ENCODE peak calls at places on chromosomes 13 and 19, in ten cellular contexts. One of them, this sample, is unnamed.

GRCh38 chr19:39426170-39426569 is 9.6 kb downstream of the RPS16 start:
- DNase-seq in stimulated activated CD4-positive, alpha-beta T cell treated with anti-CD3 and anti-CD28 coated beads, TNF-alpha, amount 100 ng/mL, for 48 hours: no peak
- DNase-seq in lower leg skin: no peak
- DNase-seq in thyroid gland: no peak
- DNase-seq in uterus: no peak
- DNase-seq in stimulated activated CD8-positive, alpha-beta memory T cell treated with anti-CD3 and anti-CD28 coated beads, Interleukin-12 subunit alpha, Interleukin-12 subunit beta, amount 100 ng/mL, for 1 hour: no peak
- DNase-seq in GOT3: no peak
- DNase-seq in HT-29: no peak
- DNase-seq in neural progenitor cell: no peak
- DNase-seq in memory B cell: no peak
- DNase-seq in this sample: no peak

GRCh38 chr19:58393725-58394033 is 1.8 kb upstream of the RNF225 start:
- DNase-seq in stimulated activated CD4-positive, alpha-beta T cell treated with anti-CD3 and anti-CD28 coated beads, TNF-alpha, amount 100 ng/mL, for 48 hours: no peak
- DNase-seq in lower leg skin: no peak
- DNase-seq in thyroid gland: no peak
- DNase-seq in uterus: no peak
- DNase-seq in stimulated activated CD8-positive, alpha-beta memory T cell treated with anti-CD3 and anti-CD28 coated beads, Interleukin-12 subunit alpha, Interleukin-12 subunit beta, amount 100 ng/mL, for 1 hour: no peak
- DNase-seq in GOT3: no peak
- DNase-seq in HT-29: no peak
- DNase-seq in neural progenitor cell: no peak
- DNase-seq in memory B cell: no peak
- DNase-seq in this sample: no peak

GRCh38 chr19:8655340-8655709 is 24.9 kb downstream of the NFILZ start:
- DNase-seq in stimulated activated CD4-positive, alpha-beta T cell treated with anti-CD3 and anti-CD28 coated beads, TNF-alpha, amount 100 ng/mL, for 48 hours: no peak
- DNase-seq in lower leg skin: no peak
- DNase-seq in thyroid gland: no peak
- DNase-seq in uterus: no peak
- DNase-seq in stimulated activated CD8-positive, alpha-beta memory T cell treated with anti-CD3 and anti-CD28 coated beads, Interleukin-12 subunit alpha, Interleukin-12 subunit beta, amount 100 ng/mL, for 1 hour: no peak
- DNase-seq in GOT3: no peak
- DNase-seq in HT-29: no peak
- DNase-seq in neural progenitor cell: no peak
- DNase-seq in memory B cell: no peak
- DNase-seq in this sample: peak

GRCh38 chr19:38392707-38393308 is 4.3 kb downstream of the SPRED3 start:
- DNase-seq in stimulated activated CD4-positive, alpha-beta T cell treated with anti-CD3 and anti-CD28 coated beads, TNF-alpha, amount 100 ng/mL, for 48 hours: no peak
- DNase-seq in lower leg skin: no peak
- DNase-seq in thyroid gland: no peak
- DNase-seq in uterus: no peak
- DNase-seq in stimulated activated CD8-positive, alpha-beta memory T cell treated with anti-CD3 and anti-CD28 coated beads, Interleukin-12 subunit alpha, Interleukin-12 subunit beta, amount 100 ng/mL, for 1 hour: no peak
- DNase-seq in GOT3: no peak
- DNase-seq in HT-29: peak
- DNase-seq in neural progenitor cell: no peak
- DNase-seq in memory B cell: no peak
- DNase-seq in this sample: no peak

GRCh38 chr13:67095621-67096020 is 134.5 kb downstream of the PCDH9 start:
- DNase-seq in stimulated activated CD4-positive, alpha-beta T cell treated with anti-CD3 and anti-CD28 coated beads, TNF-alpha, amount 100 ng/mL, for 48 hours: no peak
- DNase-seq in lower leg skin: no peak
- DNase-seq in thyroid gland: no peak
- DNase-seq in uterus: no peak
- DNase-seq in stimulated activated CD8-positive, alpha-beta memory T cell treated with anti-CD3 and anti-CD28 coated beads, Interleukin-12 subunit alpha, Interleukin-12 subunit beta, amount 100 ng/mL, for 1 hour: no peak
- DNase-seq in GOT3: no peak
- DNase-seq in HT-29: no peak
- DNase-seq in neural progenitor cell: no peak
- DNase-seq in memory B cell: no peak
- DNase-seq in this sample: no peak

GRCh38 chr19:31515931-31516330 is 166.7 kb upstream of the TSHZ3 start:
- DNase-seq in stimulated activated CD4-positive, alpha-beta T cell treated with anti-CD3 and anti-CD28 coated beads, TNF-alpha, amount 100 ng/mL, for 48 hours: no peak
- DNase-seq in lower leg skin: peak
- DNase-seq in thyroid gland: no peak
- DNase-seq in uterus: no peak
- DNase-seq in stimulated activated CD8-positive, alpha-beta memory T cell treated with anti-CD3 and anti-CD28 coated beads, Interleukin-12 subunit alpha, Interleukin-12 subunit beta, amount 100 ng/mL, for 1 hour: no peak
- DNase-seq in GOT3: no peak
- DNase-seq in HT-29: no peak
- DNase-seq in neural progenitor cell: no peak
- DNase-seq in memory B cell: no peak
- DNase-seq in this sample: no peak

GRCh38 chr19:4974855-4975469 is 6.0 kb downstream of the KDM4B start:
- DNase-seq in stimulated activated CD4-positive, alpha-beta T cell treated with anti-CD3 and anti-CD28 coated beads, TNF-alpha, amount 100 ng/mL, for 48 hours: no peak
- DNase-seq in lower leg skin: no peak
- DNase-seq in thyroid gland: no peak
- DNase-seq in uterus: no peak
- DNase-seq in stimulated activated CD8-positive, alpha-beta memory T cell treated with anti-CD3 and anti-CD28 coated beads, Interleukin-12 subunit alpha, Interleukin-12 subunit beta, amount 100 ng/mL, for 1 hour: no peak
- DNase-seq in GOT3: no peak
- DNase-seq in HT-29: no peak
- DNase-seq in neural progenitor cell: no peak
- DNase-seq in memory B cell: no peak
- DNase-seq in this sample: no peak

GRCh38 chr19:48398329-48399235 is 5.1 kb downstream of the GRIN2D start:
- DNase-seq in stimulated activated CD4-positive, alpha-beta T cell treated with anti-CD3 and anti-CD28 coated beads, TNF-alpha, amount 100 ng/mL, for 48 hours: peak
- DNase-seq in lower leg skin: peak
- DNase-seq in thyroid gland: peak
- DNase-seq in uterus: no peak
- DNase-seq in stimulated activated CD8-positive, alpha-beta memory T cell treated with anti-CD3 and anti-CD28 coated beads, Interleukin-12 subunit alpha, Interleukin-12 subunit beta, amount 100 ng/mL, for 1 hour: peak
- DNase-seq in GOT3: no peak
- DNase-seq in HT-29: peak
- DNase-seq in neural progenitor cell: peak
- DNase-seq in memory B cell: peak
- DNase-seq in this sample: peak

GRCh38 chr13:49932066-49932465 is 4.1 kb downstream of the SPRYD7 start:
- DNase-seq in stimulated activated CD4-positive, alpha-beta T cell treated with anti-CD3 and anti-CD28 coated beads, TNF-alpha, amount 100 ng/mL, for 48 hours: no peak
- DNase-seq in lower leg skin: no peak
- DNase-seq in thyroid gland: no peak
- DNase-seq in uterus: no peak
- DNase-seq in stimulated activated CD8-positive, alpha-beta memory T cell treated with anti-CD3 and anti-CD28 coated beads, Interleukin-12 subunit alpha, Interleukin-12 subunit beta, amount 100 ng/mL, for 1 hour: no peak
- DNase-seq in GOT3: no peak
- DNase-seq in HT-29: no peak
- DNase-seq in neural progenitor cell: no peak
- DNase-seq in memory B cell: no peak
- DNase-seq in this sample: no peak

GRCh38 chr13:109145631-109146030 is 516.2 kb downstream of the MYO16 start:
- DNase-seq in stimulated activated CD4-positive, alpha-beta T cell treated with anti-CD3 and anti-CD28 coated beads, TNF-alpha, amount 100 ng/mL, for 48 hours: no peak
- DNase-seq in lower leg skin: no peak
- DNase-seq in thyroid gland: peak
- DNase-seq in uterus: peak
- DNase-seq in stimulated activated CD8-positive, alpha-beta memory T cell treated with anti-CD3 and anti-CD28 coated beads, Interleukin-12 subunit alpha, Interleukin-12 subunit beta, amount 100 ng/mL, for 1 hour: no peak
- DNase-seq in GOT3: no peak
- DNase-seq in HT-29: peak
- DNase-seq in neural progenitor cell: peak
- DNase-seq in memory B cell: no peak
- DNase-seq in this sample: no peak

GRCh38 chr19:15671891-15672579 is 852 bp upstream of the CYP4F12 start:
- DNase-seq in stimulated activated CD4-positive, alpha-beta T cell treated with anti-CD3 and anti-CD28 coated beads, TNF-alpha, amount 100 ng/mL, for 48 hours: no peak
- DNase-seq in lower leg skin: no peak
- DNase-seq in thyroid gland: no peak
- DNase-seq in uterus: no peak
- DNase-seq in stimulated activated CD8-positive, alpha-beta memory T cell treated with anti-CD3 and anti-CD28 coated beads, Interleukin-12 subunit alpha, Interleukin-12 subunit beta, amount 100 ng/mL, for 1 hour: no peak
- DNase-seq in GOT3: no peak
- DNase-seq in HT-29: no peak
- DNase-seq in neural progenitor cell: no peak
- DNase-seq in memory B cell: no peak
- DNase-seq in this sample: no peak

GRCh38 chr13:29718694-29719093 is 123.2 kb upstream of the SLC7A1 start:
- DNase-seq in stimulated activated CD4-positive, alpha-beta T cell treated with anti-CD3 and anti-CD28 coated beads, TNF-alpha, amount 100 ng/mL, for 48 hours: no peak
- DNase-seq in lower leg skin: no peak
- DNase-seq in thyroid gland: no peak
- DNase-seq in uterus: no peak
- DNase-seq in stimulated activated CD8-positive, alpha-beta memory T cell treated with anti-CD3 and anti-CD28 coated beads, Interleukin-12 subunit alpha, Interleukin-12 subunit beta, amount 100 ng/mL, for 1 hour: no peak
- DNase-seq in GOT3: no peak
- DNase-seq in HT-29: no peak
- DNase-seq in neural progenitor cell: no peak
- DNase-seq in memory B cell: no peak
- DNase-seq in this sample: no peak

GRCh38 chr13:99339736-99340392 is 32.7 kb upstream of the GPR183 start:
- DNase-seq in stimulated activated CD4-positive, alpha-beta T cell treated with anti-CD3 and anti-CD28 coated beads, TNF-alpha, amount 100 ng/mL, for 48 hours: no peak
- DNase-seq in lower leg skin: no peak
- DNase-seq in thyroid gland: peak
- DNase-seq in uterus: no peak
- DNase-seq in stimulated activated CD8-positive, alpha-beta memory T cell treated with anti-CD3 and anti-CD28 coated beads, Interleukin-12 subunit alpha, Interleukin-12 subunit beta, amount 100 ng/mL, for 1 hour: no peak
- DNase-seq in GOT3: no peak
- DNase-seq in HT-29: no peak
- DNase-seq in neural progenitor cell: no peak
- DNase-seq in memory B cell: no peak
- DNase-seq in this sample: no peak

GRCh38 chr13:41587490-41587889 is 130.1 kb downstream of the RGCC start:
- DNase-seq in stimulated activated CD4-positive, alpha-beta T cell treated with anti-CD3 and anti-CD28 coated beads, TNF-alpha, amount 100 ng/mL, for 48 hours: no peak
- DNase-seq in lower leg skin: no peak
- DNase-seq in thyroid gland: no peak
- DNase-seq in uterus: no peak
- DNase-seq in stimulated activated CD8-positive, alpha-beta memory T cell treated with anti-CD3 and anti-CD28 coated beads, Interleukin-12 subunit alpha, Interleukin-12 subunit beta, amount 100 ng/mL, for 1 hour: peak
- DNase-seq in GOT3: no peak
- DNase-seq in HT-29: peak
- DNase-seq in neural progenitor cell: peak
- DNase-seq in memory B cell: no peak
- DNase-seq in this sample: no peak

GRCh38 chr19:48752511-48753365 is at the start of gene FUT1:
- DNase-seq in stimulated activated CD4-positive, alpha-beta T cell treated with anti-CD3 and anti-CD28 coated beads, TNF-alpha, amount 100 ng/mL, for 48 hours: no peak
- DNase-seq in lower leg skin: no peak
- DNase-seq in thyroid gland: peak
- DNase-seq in uterus: no peak
- DNase-seq in stimulated activated CD8-positive, alpha-beta memory T cell treated with anti-CD3 and anti-CD28 coated beads, Interleukin-12 subunit alpha, Interleukin-12 subunit beta, amount 100 ng/mL, for 1 hour: no peak
- DNase-seq in GOT3: no peak
- DNase-seq in HT-29: peak
- DNase-seq in neural progenitor cell: peak
- DNase-seq in memory B cell: no peak
- DNase-seq in this sample: no peak

GRCh38 chr13:41075034-41075433 is 13.7 kb downstream of the WBP4 start:
- DNase-seq in stimulated activated CD4-positive, alpha-beta T cell treated with anti-CD3 and anti-CD28 coated beads, TNF-alpha, amount 100 ng/mL, for 48 hours: no peak
- DNase-seq in lower leg skin: no peak
- DNase-seq in thyroid gland: no peak
- DNase-seq in uterus: no peak
- DNase-seq in stimulated activated CD8-positive, alpha-beta memory T cell treated with anti-CD3 and anti-CD28 coated beads, Interleukin-12 subunit alpha, Interleukin-12 subunit beta, amount 100 ng/mL, for 1 hour: peak
- DNase-seq in GOT3: no peak
- DNase-seq in HT-29: peak
- DNase-seq in neural progenitor cell: peak
- DNase-seq in memory B cell: peak
- DNase-seq in this sample: no peak

GRCh38 chr19:50669319-50670101 is 20.3 kb downstream of the C19orf81 start:
- DNase-seq in stimulated activated CD4-positive, alpha-beta T cell treated with anti-CD3 and anti-CD28 coated beads, TNF-alpha, amount 100 ng/mL, for 48 hours: peak
- DNase-seq in lower leg skin: no peak
- DNase-seq in thyroid gland: peak
- DNase-seq in uterus: no peak
- DNase-seq in stimulated activated CD8-positive, alpha-beta memory T cell treated with anti-CD3 and anti-CD28 coated beads, Interleukin-12 subunit alpha, Interleukin-12 subunit beta, amount 100 ng/mL, for 1 hour: peak
- DNase-seq in GOT3: no peak
- DNase-seq in HT-29: peak
- DNase-seq in neural progenitor cell: no peak
- DNase-seq in memory B cell: peak
- DNase-seq in this sample: no peak

This sample was measured in activated T-helper 9 cell treated with anti-CD3 and anti-CD28 coated beads, Interleukin-2, amount 50 U/mL, for 16 hours.